ENCODE peak calls at places on chromosome 21, in ten cellular contexts. A, Y, N, E, G, O, I, L, F and C are unnamed samples.

GRCh38 chr21:41668686-41669532 is 97.9 kb downstream of the RIPK4 start:
- DNase-seq in A (no peak), Y (no peak), N (no peak), E (no peak), G (no peak), O (no peak), I (no peak), L (no peak), F (no peak), C (no peak)

GRCh38 chr21:15195104-15195503 is 130.3 kb upstream of the NRIP1 start:
- DNase-seq in A (no peak), Y (no peak), N (no peak), E (no peak), G (no peak), O (no peak), I (no peak), L (no peak), F (no peak), C (no peak)

GRCh38 chr21:44914176-44914874 is 6.4 kb downstream of the ITGB2 start:
- DNase-seq in A (no peak), Y (no peak), N (no peak), E (no peak), G (no peak), O (no peak), I (no peak), L (peak; percentile 80), F (no peak), C (peak; percentile 73)

GRCh38 chr21:45981641-45982255 is at the start of gene COL6A1:
- DNase-seq in A (no peak), Y (peak; percentile 84), N (peak; percentile 59), E (no peak), G (peak; percentile 74), O (peak; percentile 72), I (peak; percentile 71), L (no peak), F (peak; percentile 55), C (peak; percentile 80)

GRCh38 chr21:17612565-17613241 is at the start of gene BTG3:
- DNase-seq in A (peak; percentile 77), Y (peak; percentile 93), N (peak; percentile 76), E (no peak), G (peak; percentile 73), O (peak; percentile 62), I (peak; percentile 71), L (peak; percentile 90), F (peak; percentile 67), C (peak; percentile 97)

GRCh38 chr21:31337086-31337485 is 7.0 kb downstream of the TIAM1 start:
- DNase-seq in A (no peak), Y (no peak), N (no peak), E (no peak), G (no peak), O (no peak), I (no peak), L (no peak), F (no peak), C (no peak)

GRCh38 chr21:39938086-39938611 is 70.9 kb downstream of the PCP4 start:
- DNase-seq in A (no peak), Y (no peak), N (no peak), E (no peak), G (no peak), O (no peak), I (no peak), L (no peak), F (no peak), C (no peak)

GRCh38 chr21:44962481-44962966 is 22.7 kb downstream of the SLX9 start:
- DNase-seq in A (peak; percentile 63), Y (peak; percentile 64), N (no peak), E (no peak), G (peak; percentile 99), O (no peak), I (peak; percentile 99), L (no peak), F (peak; percentile 44), C (no peak)

GRCh38 chr21:30305136-30305535 is 15.0 kb downstream of the KRTAP26-1 start:
- DNase-seq in A (no peak), Y (no peak), N (no peak), E (no peak), G (no peak), O (no peak), I (no peak), L (no peak), F (no peak), C (no peak)

GRCh38 chr21:34074283-34075098 is 1.1 kb downstream of the MRPS6 start:
- DNase-seq in A (peak; percentile 33), Y (peak; percentile 27), N (peak; percentile 21), E (no peak), G (peak; percentile 40), O (no peak), I (peak; percentile 26), L (peak; percentile 21), F (peak; percentile 17), C (no peak)
- TF ChIP-seq CTCF in A (no peak), Y (no peak), N (no peak), E (no peak), G (no peak), O (no peak), I (no peak), L (no peak), F (no peak), C (no peak)

GRCh38 chr21:32993894-32994293 is 31.8 kb upstream of the OLIG2 start:
- DNase-seq in A (no peak), Y (no peak), N (no peak), E (no peak), G (no peak), O (no peak), I (no peak), L (no peak), F (no peak), C (no peak)
- TF ChIP-seq CTCF in A (no peak), Y (no peak), N (no peak), E (no peak), G (no peak), O (no peak), I (no peak), L (no peak), F (no peak), C (no peak)

GRCh38 chr21:36821032-36821299 is 122.1 kb downstream of the SIM2 start:
- DNase-seq in A (no peak), Y (no peak), N (no peak), E (no peak), G (no peak), O (no peak), I (no peak), L (no peak), F (no peak), C (no peak)
- TF ChIP-seq CTCF in A (no peak), Y (no peak), N (no peak), E (no peak), G (no peak), O (no peak), I (no peak), L (no peak), F (no peak), C (no peak)

DNA sequence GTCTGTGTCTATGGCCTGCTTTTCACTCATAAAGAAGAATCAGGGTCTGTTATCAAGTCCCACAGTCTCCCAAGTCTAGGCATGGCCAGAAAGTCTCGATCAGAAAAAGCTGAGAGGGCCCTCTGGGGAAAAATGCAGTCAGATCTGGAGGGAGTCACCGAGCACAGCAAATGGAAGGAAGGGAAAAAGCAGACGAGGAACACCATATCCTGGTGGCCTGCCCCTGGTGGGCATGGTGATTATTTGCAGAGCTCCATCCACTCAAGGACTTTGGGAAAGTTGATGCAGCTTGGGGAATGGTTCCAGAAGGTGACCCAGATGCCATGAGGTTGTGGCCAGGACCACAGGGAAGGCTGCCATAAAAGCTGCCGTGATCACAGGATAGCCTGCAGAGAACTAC is 189.1 kb downstream of the CLIC6 start:
- DNase-seq in A (no peak), Y (no peak), N (no peak), E (no peak), G (no peak), O (no peak), I (no peak), L (no peak), F (no peak), C (no peak)
- TF ChIP-seq CTCF in A (no peak), Y (peak; percentile 12), N (peak; percentile 40), E (no peak), G (peak; percentile 33), O (no peak), I (peak; percentile 34), L (no peak), F (no peak), C (no peak)

DNA sequence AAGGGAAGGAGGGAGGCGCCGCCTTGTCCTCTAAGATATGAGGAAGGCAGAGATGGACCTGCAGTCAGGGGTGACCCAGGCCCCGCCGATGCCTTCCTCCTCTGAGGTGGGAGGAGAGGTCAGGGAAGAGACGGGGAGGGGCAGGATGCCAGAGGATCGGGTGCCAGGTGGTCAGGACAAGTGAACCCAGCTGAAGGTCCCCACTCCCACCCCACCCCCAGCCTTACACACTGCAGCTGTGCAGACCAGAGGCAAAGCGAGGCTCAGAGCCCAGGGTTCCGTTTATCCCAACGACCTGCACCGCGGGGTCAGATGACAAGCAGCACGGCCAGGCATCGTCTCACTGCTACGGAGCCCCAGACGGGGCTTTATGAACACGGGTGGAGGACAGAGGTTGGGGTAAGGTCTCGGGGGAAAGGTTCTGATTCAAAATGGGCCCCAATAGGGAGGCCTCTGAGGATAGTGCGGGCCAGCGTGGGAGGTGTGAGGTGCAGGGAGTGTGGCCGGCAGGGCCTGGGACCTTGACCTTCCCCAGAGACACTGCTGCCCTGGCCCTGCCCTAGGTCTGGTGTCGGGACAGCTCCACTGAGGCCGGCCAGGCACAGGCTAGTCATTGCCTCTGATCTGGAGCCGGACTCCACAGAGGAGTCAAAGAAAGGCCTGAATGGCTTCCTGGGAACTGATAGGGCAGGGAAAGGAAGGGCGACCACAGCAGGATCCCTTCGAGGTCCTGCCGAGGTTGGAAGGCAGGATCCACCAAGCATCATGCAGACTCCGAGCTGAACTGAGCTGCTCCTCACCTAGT is 112.4 kb downstream of the WDR4 start:
- DNase-seq in A (no peak), Y (no peak), N (no peak), E (no peak), G (no peak), O (no peak), I (no peak), L (no peak), F (no peak), C (no peak)
- TF ChIP-seq CTCF in A (no peak), Y (no peak), N (no peak), E (no peak), G (no peak), O (no peak), I (no peak), L (no peak), F (no peak), C (no peak)

DNA sequence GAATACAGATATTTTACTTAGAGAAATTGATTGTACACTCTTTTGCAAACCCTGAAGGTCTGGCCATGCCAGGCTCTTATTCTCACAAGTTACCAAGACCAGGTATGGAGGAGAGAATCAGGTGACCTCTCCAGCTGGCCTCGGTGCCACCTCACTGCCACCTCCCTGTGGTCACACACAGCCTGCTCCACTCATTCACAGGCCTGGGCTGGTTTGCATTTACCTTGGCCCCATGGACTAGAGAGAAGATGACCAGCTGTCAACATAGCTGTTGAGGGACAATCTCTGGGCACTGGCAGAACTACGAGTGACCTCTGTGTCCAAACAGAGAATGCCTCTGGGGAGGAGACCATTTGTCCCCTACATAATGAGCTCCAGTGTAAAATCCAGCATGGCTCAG is 291.2 kb upstream of the RUNX1 start:
- DNase-seq in A (no peak), Y (no peak), N (no peak), E (no peak), G (no peak), O (no peak), I (no peak), L (no peak), F (no peak), C (no peak)
- TF ChIP-seq CTCF in A (no peak), Y (no peak), N (no peak), E (no peak), G (no peak), O (no peak), I (no peak), L (no peak), F (no peak), C (no peak)